ENCODE peak calls at places on chromosomes 5 and 9, in five cellular contexts. One of them, this sample, is unnamed.

GRCh38 chr9:7858166-7858565 is 58.6 kb upstream of the DMAC1 start:
- DNase-seq in stomach: no peak
- DNase-seq in stimulated activated CD8-positive, alpha-beta memory T cell treated with anti-CD3 and anti-CD28 coated beads, Interleukin-2, amount 100 ng/mL, for 48 hours: no peak
- DNase-seq in hepatic stellate cell: no peak
- DNase-seq in amniotic stem cell: no peak
- DNase-seq in this sample: no peak

GRCh38 chr5:136035837-136036236 is 7.0 kb downstream of the TGFBI start:
- DNase-seq in hepatic stellate cell: no peak
- DNase-seq in stimulated activated CD8-positive, alpha-beta memory T cell treated with anti-CD3 and anti-CD28 coated beads, Interleukin-2, amount 100 ng/mL, for 48 hours: no peak
- DNase-seq in amniotic stem cell: no peak
- DNase-seq in stomach: no peak
- DNase-seq in this sample: no peak

GRCh38 chr9:92097997-92098482 is 17.2 kb downstream of the SPTLC1 start:
- DNase-seq in hepatic stellate cell: no peak
- DNase-seq in stomach: peak
- DNase-seq in stimulated activated CD8-positive, alpha-beta memory T cell treated with anti-CD3 and anti-CD28 coated beads, Interleukin-2, amount 100 ng/mL, for 48 hours: no peak
- DNase-seq in amniotic stem cell: no peak
- DNase-seq in this sample: peak

GRCh38 chr5:57298985-57299491 is 125.2 kb downstream of the GPBP1 start:
- DNase-seq in stomach: no peak
- DNase-seq in hepatic stellate cell: peak
- DNase-seq in stimulated activated CD8-positive, alpha-beta memory T cell treated with anti-CD3 and anti-CD28 coated beads, Interleukin-2, amount 100 ng/mL, for 48 hours: peak
- DNase-seq in amniotic stem cell: peak
- DNase-seq in this sample: peak

GRCh38 chr5:151153766-151154272 is 3.8 kb downstream of the ANXA6 start:
- DNase-seq in hepatic stellate cell: no peak
- DNase-seq in stimulated activated CD8-positive, alpha-beta memory T cell treated with anti-CD3 and anti-CD28 coated beads, Interleukin-2, amount 100 ng/mL, for 48 hours: peak
- DNase-seq in amniotic stem cell: no peak
- DNase-seq in stomach: no peak
- DNase-seq in this sample: no peak

GRCh38 chr9:127570533-127571111 is 41.5 kb upstream of the STXBP1 start:
- DNase-seq in stomach: peak
- DNase-seq in stimulated activated CD8-positive, alpha-beta memory T cell treated with anti-CD3 and anti-CD28 coated beads, Interleukin-2, amount 100 ng/mL, for 48 hours: no peak
- DNase-seq in hepatic stellate cell: no peak
- DNase-seq in amniotic stem cell: no peak
- DNase-seq in this sample: no peak

GRCh38 chr9:89676281-89676680 is 71.5 kb downstream of the GADD45G start:
- DNase-seq in hepatic stellate cell: no peak
- DNase-seq in stomach: peak
- DNase-seq in stimulated activated CD8-positive, alpha-beta memory T cell treated with anti-CD3 and anti-CD28 coated beads, Interleukin-2, amount 100 ng/mL, for 48 hours: no peak
- DNase-seq in amniotic stem cell: no peak
- DNase-seq in this sample: peak

GRCh38 chr5:93415819-93416218 is 165.2 kb downstream of the NR2F1-AS1 start:
- DNase-seq in stomach: no peak
- DNase-seq in hepatic stellate cell: no peak
- DNase-seq in amniotic stem cell: no peak
- DNase-seq in stimulated activated CD8-positive, alpha-beta memory T cell treated with anti-CD3 and anti-CD28 coated beads, Interleukin-2, amount 100 ng/mL, for 48 hours: no peak
- DNase-seq in this sample: no peak

GRCh38 chr5:133746834-133747233 is 134.5 kb upstream of the FSTL4 start:
- DNase-seq in stomach: no peak
- DNase-seq in stimulated activated CD8-positive, alpha-beta memory T cell treated with anti-CD3 and anti-CD28 coated beads, Interleukin-2, amount 100 ng/mL, for 48 hours: peak
- DNase-seq in amniotic stem cell: no peak
- DNase-seq in hepatic stellate cell: no peak
- DNase-seq in this sample: no peak

GRCh38 chr5:95555553-95555952 is 652 bp downstream of the ARSK start:
- DNase-seq in amniotic stem cell: no peak
- DNase-seq in hepatic stellate cell: no peak
- DNase-seq in stimulated activated CD8-positive, alpha-beta memory T cell treated with anti-CD3 and anti-CD28 coated beads, Interleukin-2, amount 100 ng/mL, for 48 hours: no peak
- DNase-seq in stomach: no peak
- DNase-seq in this sample: no peak

GRCh38 chr5:76813982-76814562 is 4.8 kb upstream of the F2RL1 start:
- DNase-seq in hepatic stellate cell: peak
- DNase-seq in stomach: no peak
- DNase-seq in stimulated activated CD8-positive, alpha-beta memory T cell treated with anti-CD3 and anti-CD28 coated beads, Interleukin-2, amount 100 ng/mL, for 48 hours: no peak
- DNase-seq in amniotic stem cell: peak
- DNase-seq in this sample: no peak

GRCh38 chr5:6087576-6087975 is 290.8 kb downstream of the MED10 start:
- DNase-seq in stomach: no peak
- DNase-seq in hepatic stellate cell: no peak
- DNase-seq in stimulated activated CD8-positive, alpha-beta memory T cell treated with anti-CD3 and anti-CD28 coated beads, Interleukin-2, amount 100 ng/mL, for 48 hours: no peak
- DNase-seq in amniotic stem cell: no peak
- DNase-seq in this sample: no peak

GRCh38 chr9:14326264-14326826 is 12.4 kb upstream of the NFIB start:
- DNase-seq in stomach: no peak
- DNase-seq in hepatic stellate cell: peak
- DNase-seq in amniotic stem cell: no peak
- DNase-seq in stimulated activated CD8-positive, alpha-beta memory T cell treated with anti-CD3 and anti-CD28 coated beads, Interleukin-2, amount 100 ng/mL, for 48 hours: no peak
- DNase-seq in this sample: no peak

GRCh38 chr5:177123789-177124485 is 9.6 kb upstream of the NSD1 start:
- DNase-seq in amniotic stem cell: no peak
- DNase-seq in stimulated activated CD8-positive, alpha-beta memory T cell treated with anti-CD3 and anti-CD28 coated beads, Interleukin-2, amount 100 ng/mL, for 48 hours: no peak
- DNase-seq in hepatic stellate cell: no peak
- DNase-seq in stomach: no peak
- DNase-seq in this sample: no peak

GRCh38 chr5:153619706-153620105 is 129.2 kb downstream of the GRIA1 start:
- DNase-seq in stimulated activated CD8-positive, alpha-beta memory T cell treated with anti-CD3 and anti-CD28 coated beads, Interleukin-2, amount 100 ng/mL, for 48 hours: no peak
- DNase-seq in stomach: no peak
- DNase-seq in amniotic stem cell: no peak
- DNase-seq in hepatic stellate cell: no peak
- DNase-seq in this sample: no peak

GRCh38 chr5:134614461-134615085 is 18.1 kb downstream of the SAR1B start:
- DNase-seq in hepatic stellate cell: no peak
- DNase-seq in stimulated activated CD8-positive, alpha-beta memory T cell treated with anti-CD3 and anti-CD28 coated beads, Interleukin-2, amount 100 ng/mL, for 48 hours: no peak
- DNase-seq in amniotic stem cell: no peak
- DNase-seq in stomach: no peak
- DNase-seq in this sample: no peak

GRCh38 chr5:145989428-145989827 is 53.0 kb downstream of the SH3RF2 start:
- DNase-seq in stomach: no peak
- DNase-seq in stimulated activated CD8-positive, alpha-beta memory T cell treated with anti-CD3 and anti-CD28 coated beads, Interleukin-2, amount 100 ng/mL, for 48 hours: no peak
- DNase-seq in amniotic stem cell: no peak
- DNase-seq in hepatic stellate cell: no peak
- DNase-seq in this sample: no peak

GRCh38 chr9:88772602-88773001 is 218.7 kb upstream of the S1PR3 start:
- DNase-seq in hepatic stellate cell: no peak
- DNase-seq in stomach: no peak
- DNase-seq in amniotic stem cell: no peak
- DNase-seq in stimulated activated CD8-positive, alpha-beta memory T cell treated with anti-CD3 and anti-CD28 coated beads, Interleukin-2, amount 100 ng/mL, for 48 hours: no peak
- DNase-seq in this sample: no peak

GRCh38 chr9:126869368-126869767 is 8.9 kb downstream of the ZBTB34 start:
- DNase-seq in stomach: no peak
- DNase-seq in stimulated activated CD8-positive, alpha-beta memory T cell treated with anti-CD3 and anti-CD28 coated beads, Interleukin-2, amount 100 ng/mL, for 48 hours: no peak
- DNase-seq in amniotic stem cell: no peak
- DNase-seq in hepatic stellate cell: no peak
- DNase-seq in this sample: no peak

GRCh38 chr5:134139377-134139851 is 24.9 kb downstream of the TCF7 start:
- DNase-seq in hepatic stellate cell: no peak
- DNase-seq in stomach: peak
- DNase-seq in stimulated activated CD8-positive, alpha-beta memory T cell treated with anti-CD3 and anti-CD28 coated beads, Interleukin-2, amount 100 ng/mL, for 48 hours: no peak
- DNase-seq in amniotic stem cell: no peak
- DNase-seq in this sample: peak

GRCh38 chr5:97231025-97231636 is 48.1 kb upstream of the RIOK2 start:
- DNase-seq in stimulated activated CD8-positive, alpha-beta memory T cell treated with anti-CD3 and anti-CD28 coated beads, Interleukin-2, amount 100 ng/mL, for 48 hours: no peak
- DNase-seq in stomach: no peak
- DNase-seq in amniotic stem cell: peak
- DNase-seq in hepatic stellate cell: peak
- DNase-seq in this sample: peak

GRCh38 chr5:174777545-174777944 is 53.2 kb downstream of the MSX2 start:
- DNase-seq in stimulated activated CD8-positive, alpha-beta memory T cell treated with anti-CD3 and anti-CD28 coated beads, Interleukin-2, amount 100 ng/mL, for 48 hours: no peak
- DNase-seq in stomach: no peak
- DNase-seq in hepatic stellate cell: no peak
- DNase-seq in amniotic stem cell: no peak
- DNase-seq in this sample: no peak

GRCh38 chr5:159410480-159410879 is 80.2 kb upstream of the IL12B start:
- DNase-seq in hepatic stellate cell: no peak
- DNase-seq in stomach: no peak
- DNase-seq in amniotic stem cell: no peak
- DNase-seq in stimulated activated CD8-positive, alpha-beta memory T cell treated with anti-CD3 and anti-CD28 coated beads, Interleukin-2, amount 100 ng/mL, for 48 hours: no peak
- DNase-seq in this sample: no peak

GRCh38 chr5:65760504-65761275 is 38.7 kb downstream of the NLN start:
- DNase-seq in stimulated activated CD8-positive, alpha-beta memory T cell treated with anti-CD3 and anti-CD28 coated beads, Interleukin-2, amount 100 ng/mL, for 48 hours: no peak
- DNase-seq in stomach: peak
- DNase-seq in amniotic stem cell: no peak
- DNase-seq in hepatic stellate cell: peak
- DNase-seq in this sample: peak

GRCh38 chr5:64207978-64208377 is 42.3 kb downstream of the RNF180 start:
- DNase-seq in stimulated activated CD8-positive, alpha-beta memory T cell treated with anti-CD3 and anti-CD28 coated beads, Interleukin-2, amount 100 ng/mL, for 48 hours: no peak
- DNase-seq in stomach: no peak
- DNase-seq in hepatic stellate cell: no peak
- DNase-seq in amniotic stem cell: no peak
- DNase-seq in this sample: no peak

GRCh38 chr5:51960617-51961115 is 577.4 kb downstream of the ISL1 start:
- DNase-seq in stomach: no peak
- DNase-seq in hepatic stellate cell: no peak
- DNase-seq in stimulated activated CD8-positive, alpha-beta memory T cell treated with anti-CD3 and anti-CD28 coated beads, Interleukin-2, amount 100 ng/mL, for 48 hours: no peak
- DNase-seq in amniotic stem cell: no peak
- DNase-seq in this sample: no peak

GRCh38 chr9:12930906-12931305 is 156.1 kb downstream of the LURAP1L start:
- DNase-seq in hepatic stellate cell: no peak
- DNase-seq in stimulated activated CD8-positive, alpha-beta memory T cell treated with anti-CD3 and anti-CD28 coated beads, Interleukin-2, amount 100 ng/mL, for 48 hours: no peak
- DNase-seq in stomach: no peak
- DNase-seq in amniotic stem cell: no peak
- DNase-seq in this sample: no peak

GRCh38 chr5:14901462-14902051 is 30.0 kb upstream of the ANKH start:
- DNase-seq in stimulated activated CD8-positive, alpha-beta memory T cell treated with anti-CD3 and anti-CD28 coated beads, Interleukin-2, amount 100 ng/mL, for 48 hours: no peak
- DNase-seq in hepatic stellate cell: peak
- DNase-seq in amniotic stem cell: peak
- DNase-seq in stomach: no peak
- DNase-seq in this sample: peak

GRCh38 chr5:132484386-132484715 is 6.2 kb downstream of the IRF1 start:
- DNase-seq in stimulated activated CD8-positive, alpha-beta memory T cell treated with anti-CD3 and anti-CD28 coated beads, Interleukin-2, amount 100 ng/mL, for 48 hours: no peak
- DNase-seq in amniotic stem cell: no peak
- DNase-seq in stomach: peak
- DNase-seq in hepatic stellate cell: no peak
- DNase-seq in this sample: peak

GRCh38 chr5:75509956-75510355 is 1.5 kb downstream of the CERT1 start:
- DNase-seq in hepatic stellate cell: peak
- DNase-seq in stimulated activated CD8-positive, alpha-beta memory T cell treated with anti-CD3 and anti-CD28 coated beads, Interleukin-2, amount 100 ng/mL, for 48 hours: no peak
- DNase-seq in amniotic stem cell: no peak
- DNase-seq in stomach: no peak
- DNase-seq in this sample: peak

GRCh38 chr9:121373401-121373769 is 3.3 kb upstream of the STOM start:
- DNase-seq in stomach: no peak
- DNase-seq in stimulated activated CD8-positive, alpha-beta memory T cell treated with anti-CD3 and anti-CD28 coated beads, Interleukin-2, amount 100 ng/mL, for 48 hours: no peak
- DNase-seq in hepatic stellate cell: no peak
- DNase-seq in amniotic stem cell: no peak
- DNase-seq in this sample: no peak

GRCh38 chr5:39523821-39524220 is 99.0 kb upstream of the DAB2 start:
- DNase-seq in stomach: no peak
- DNase-seq in hepatic stellate cell: peak
- DNase-seq in amniotic stem cell: no peak
- DNase-seq in stimulated activated CD8-positive, alpha-beta memory T cell treated with anti-CD3 and anti-CD28 coated beads, Interleukin-2, amount 100 ng/mL, for 48 hours: no peak
- DNase-seq in this sample: no peak

GRCh38 chr5:91219141-91219802 is 163.8 kb downstream of the ARRDC3 start:
- DNase-seq in hepatic stellate cell: peak
- DNase-seq in stimulated activated CD8-positive, alpha-beta memory T cell treated with anti-CD3 and anti-CD28 coated beads, Interleukin-2, amount 100 ng/mL, for 48 hours: no peak
- DNase-seq in stomach: peak
- DNase-seq in amniotic stem cell: no peak
- DNase-seq in this sample: peak

GRCh38 chr5:107373511-107374263 is 297.1 kb downstream of the EFNA5 start:
- DNase-seq in stimulated activated CD8-positive, alpha-beta memory T cell treated with anti-CD3 and anti-CD28 coated beads, Interleukin-2, amount 100 ng/mL, for 48 hours: no peak
- DNase-seq in amniotic stem cell: no peak
- DNase-seq in stomach: no peak
- DNase-seq in hepatic stellate cell: no peak
- DNase-seq in this sample: no peak

GRCh38 chr5:134769206-134769605 is 10.6 kb downstream of the DDX46 start:
- DNase-seq in amniotic stem cell: no peak
- DNase-seq in stimulated activated CD8-positive, alpha-beta memory T cell treated with anti-CD3 and anti-CD28 coated beads, Interleukin-2, amount 100 ng/mL, for 48 hours: no peak
- DNase-seq in stomach: no peak
- DNase-seq in hepatic stellate cell: no peak
- DNase-seq in this sample: peak

GRCh38 chr5:2751592-2752021 is at the start of gene IRX2:
- DNase-seq in amniotic stem cell: no peak
- DNase-seq in hepatic stellate cell: no peak
- DNase-seq in stomach: peak
- DNase-seq in stimulated activated CD8-positive, alpha-beta memory T cell treated with anti-CD3 and anti-CD28 coated beads, Interleukin-2, amount 100 ng/mL, for 48 hours: no peak
- DNase-seq in this sample: peak

GRCh38 chr9:108835831-108836230 is 20.0 kb downstream of the ACTL7B start:
- DNase-seq in stomach: no peak
- DNase-seq in amniotic stem cell: no peak
- DNase-seq in hepatic stellate cell: no peak
- DNase-seq in stimulated activated CD8-positive, alpha-beta memory T cell treated with anti-CD3 and anti-CD28 coated beads, Interleukin-2, amount 100 ng/mL, for 48 hours: no peak
- DNase-seq in this sample: no peak